ENCODE peak calls at places on chromosomes 13 and 19, in eight cellular contexts. B is cardiac fibroblast; L is T-helper 17 cell; K is activated B cell treated with CpG ODN at 0.5 μM for 24 hours; C is fibroblast of lung; W is mucosa of gallbladder; O is activated CD8-positive, alpha-beta memory T cell treated with anti-CD3 and anti-CD28 coated beads for 4 hours; T is NCI-H146. S is an unnamed sample.

GRCh38 chr13:21106089-21106488 is 44.7 kb upstream of the LATS2 start:
- DNase-seq in B (peak), L (no peak), K (no peak), C (peak), W (no peak), O (no peak), T (no peak), S (no peak)

GRCh38 chr13:100458673-100459072 is 129.9 kb downstream of the GGACT start:
- DNase-seq in B (no peak), L (no peak), K (no peak), C (no peak), W (no peak), O (no peak), T (no peak), S (no peak)

GRCh38 chr19:55255618-55256423 is 3.0 kb downstream of the PPP6R1 start:
- DNase-seq in B (peak), L (peak), K (peak), C (no peak), W (no peak), O (peak), T (no peak), S (no peak)

GRCh38 chr19:6475321-6476108 is 6.1 kb downstream of the DENND1C start:
- DNase-seq in B (no peak), L (no peak), K (no peak), C (no peak), W (no peak), O (no peak), T (peak), S (no peak)

GRCh38 chr13:54980651-54981050 is 1952.0 kb downstream of the OLFM4 start:
- DNase-seq in B (no peak), L (no peak), K (no peak), C (peak), W (no peak), O (no peak), T (no peak), S (no peak)

GRCh38 chr13:45341799-45342584 is 1.0 kb upstream of the TPT1 start:
- DNase-seq in B (peak), L (no peak), K (no peak), C (peak), W (peak), O (no peak), T (peak), S (no peak)

GRCh38 chr19:47188507-47189033 is 42.4 kb downstream of the BBC3 start:
- DNase-seq in B (no peak), L (no peak), K (no peak), C (no peak), W (no peak), O (no peak), T (no peak), S (no peak)

GRCh38 chr13:44549461-44549860 is 26.7 kb downstream of the TSC22D1 start:
- DNase-seq in B (no peak), L (no peak), K (no peak), C (no peak), W (no peak), O (no peak), T (no peak), S (no peak)

GRCh38 chr19:55153652-55154264 is 3.8 kb downstream of the TNNI3 start:
- DNase-seq in B (no peak), L (no peak), K (no peak), C (no peak), W (no peak), O (no peak), T (no peak), S (no peak)

GRCh38 chr13:51559916-51560315 is 24.3 kb upstream of the WDFY2 start:
- DNase-seq in B (no peak), L (no peak), K (no peak), C (no peak), W (no peak), O (no peak), T (no peak), S (no peak)

GRCh38 chr13:112220925-112221324 is 154.0 kb downstream of the SOX1 start:
- DNase-seq in B (no peak), L (no peak), K (no peak), C (no peak), W (no peak), O (no peak), T (no peak), S (no peak)

GRCh38 chr13:45194081-45194939 is 6.5 kb downstream of the KCTD4 start:
- DNase-seq in B (peak), L (no peak), K (no peak), C (peak), W (peak), O (no peak), T (no peak), S (no peak)

GRCh38 chr13:52405767-52406494 is at the start of gene THSD1:
- DNase-seq in B (peak), L (no peak), K (peak), C (peak), W (peak), O (no peak), T (peak), S (peak)

GRCh38 chr13:46495647-46496046 is 57.3 kb upstream of the LRCH1 start:
- DNase-seq in B (no peak), L (no peak), K (no peak), C (no peak), W (no peak), O (no peak), T (no peak), S (no peak)

GRCh38 chr13:93736111-93736510 is 509.5 kb downstream of the GPC6 start:
- DNase-seq in B (peak), L (no peak), K (no peak), C (peak), W (no peak), O (no peak), T (no peak), S (no peak)

GRCh38 chr19:56664511-56664910 is 7.0 kb downstream of the ZNF835 start:
- DNase-seq in B (no peak), L (no peak), K (no peak), C (no peak), W (no peak), O (no peak), T (no peak), S (no peak)

GRCh38 chr13:20182231-20182846 is 10.4 kb downstream of the GJB2 start:
- DNase-seq in B (peak), L (peak), K (no peak), C (peak), W (no peak), O (no peak), T (peak), S (peak)

GRCh38 chr19:362154-362553 is 17.6 kb upstream of the MIER2 start:
- DNase-seq in B (no peak), L (no peak), K (no peak), C (no peak), W (no peak), O (no peak), T (no peak), S (no peak)

GRCh38 chr19:42122691-42123607 is 9.3 kb downstream of the POU2F2 start:
- DNase-seq in B (peak), L (peak), K (peak), C (no peak), W (no peak), O (peak), T (no peak), S (no peak)

GRCh38 chr19:12967907-12968306 is 1.5 kb upstream of the DAND5 start:
- DNase-seq in B (peak), L (no peak), K (no peak), C (no peak), W (no peak), O (no peak), T (no peak), S (no peak)

GRCh38 chr13:112124100-112124499 is 57.2 kb downstream of the SOX1 start:
- DNase-seq in B (no peak), L (no peak), K (no peak), C (no peak), W (no peak), O (no peak), T (peak), S (no peak)

GRCh38 chr13:46386996-46387851 is at the start of gene RUBCNL:
- DNase-seq in B (peak), L (no peak), K (peak), C (peak), W (no peak), O (no peak), T (peak), S (peak)

GRCh38 chr19:35266904-35267817 is 1.6 kb upstream of the USF2 start:
- DNase-seq in B (no peak), L (peak), K (peak), C (peak), W (peak), O (no peak), T (peak), S (no peak)

GRCh38 chr13:21203132-21203531 is 26.7 kb downstream of the MRPL57 start:
- DNase-seq in B (peak), L (no peak), K (no peak), C (peak), W (no peak), O (no peak), T (no peak), S (no peak)

GRCh38 chr13:93502071-93502470 is 275.5 kb downstream of the GPC6 start:
- DNase-seq in B (no peak), L (no peak), K (no peak), C (no peak), W (no peak), O (no peak), T (no peak), S (no peak)

GRCh38 chr19:11208526-11209471 is 11.5 kb upstream of the KANK2 start:
- DNase-seq in B (peak), L (no peak), K (no peak), C (no peak), W (no peak), O (no peak), T (no peak), S (no peak)

GRCh38 chr19:19062454-19063182 is 1.2 kb upstream of the SLC25A42 start:
- DNase-seq in B (peak), L (no peak), K (no peak), C (peak), W (no peak), O (no peak), T (no peak), S (no peak)

GRCh38 chr19:2478324-2478755 is 2.4 kb downstream of the GADD45B start:
- DNase-seq in B (peak), L (peak), K (peak), C (peak), W (peak), O (no peak), T (no peak), S (no peak)

GRCh38 chr19:36605101-36605838 is at the start of gene ZNF382:
- DNase-seq in B (peak), L (peak), K (peak), C (peak), W (peak), O (peak), T (no peak), S (peak)

GRCh38 chr13:60152904-60153303 is 10.8 kb downstream of the DIAPH3 start:
- DNase-seq in B (no peak), L (no peak), K (no peak), C (peak), W (no peak), O (no peak), T (no peak), S (no peak)

S was measured in GM12891.